ENCODE peak calls at places on chromosomes 5 and 9, in four cellular contexts. One of them, this sample, is unnamed.

GRCh38 chr9:77063645-77064285 is 44.3 kb downstream of the FOXB2 start:
- DNase-seq in CD8-positive, alpha-beta T cell: no peak
- DNase-seq in A549: peak; percentile 74
- DNase-seq in pancreas: no peak
- DNase-seq in this sample: no peak

GRCh38 chr5:149073217-149073616 is 10.4 kb upstream of the SH3TC2 start:
- DNase-seq in CD8-positive, alpha-beta T cell: no peak
- DNase-seq in A549: peak; percentile 8
- DNase-seq in pancreas: no peak
- DNase-seq in this sample: no peak

GRCh38 chr9:13110766-13111400 is 168.6 kb downstream of the MPDZ start:
- DNase-seq in CD8-positive, alpha-beta T cell: no peak
- DNase-seq in A549: no peak
- DNase-seq in pancreas: peak; percentile 16
- DNase-seq in this sample: no peak

GRCh38 chr5:62590396-62590795 is 11.8 kb downstream of the LRRC70 start:
- DNase-seq in CD8-positive, alpha-beta T cell: no peak
- DNase-seq in A549: no peak
- DNase-seq in pancreas: no peak
- DNase-seq in this sample: no peak

GRCh38 chr5:59506285-59506877 is 387.1 kb downstream of the PDE4D start:
- DNase-seq in CD8-positive, alpha-beta T cell: no peak
- DNase-seq in A549: no peak
- DNase-seq in pancreas: no peak
- DNase-seq in this sample: no peak

GRCh38 chr9:80410106-80410505 is 838.3 kb downstream of the TLE4 start:
- DNase-seq in CD8-positive, alpha-beta T cell: no peak
- DNase-seq in A549: no peak
- DNase-seq in pancreas: no peak
- DNase-seq in this sample: no peak

GRCh38 chr9:89405832-89406231 is 87.5 kb downstream of the SECISBP2 start:
- DNase-seq in CD8-positive, alpha-beta T cell: no peak
- DNase-seq in A549: no peak
- DNase-seq in pancreas: no peak
- DNase-seq in this sample: no peak

GRCh38 chr5:89929834-89930233 is 479.7 kb downstream of the CETN3 start:
- DNase-seq in CD8-positive, alpha-beta T cell: no peak
- DNase-seq in A549: no peak
- DNase-seq in pancreas: no peak
- DNase-seq in this sample: no peak

GRCh38 chr9:79858509-79858908 is 286.7 kb downstream of the TLE4 start:
- DNase-seq in CD8-positive, alpha-beta T cell: no peak
- DNase-seq in A549: peak; percentile 60
- DNase-seq in pancreas: no peak
- DNase-seq in this sample: no peak

GRCh38 chr5:73357576-73357975 is 91.0 kb downstream of the FOXD1 start:
- DNase-seq in CD8-positive, alpha-beta T cell: no peak
- DNase-seq in A549: no peak
- DNase-seq in pancreas: no peak
- DNase-seq in this sample: no peak

DNA sequence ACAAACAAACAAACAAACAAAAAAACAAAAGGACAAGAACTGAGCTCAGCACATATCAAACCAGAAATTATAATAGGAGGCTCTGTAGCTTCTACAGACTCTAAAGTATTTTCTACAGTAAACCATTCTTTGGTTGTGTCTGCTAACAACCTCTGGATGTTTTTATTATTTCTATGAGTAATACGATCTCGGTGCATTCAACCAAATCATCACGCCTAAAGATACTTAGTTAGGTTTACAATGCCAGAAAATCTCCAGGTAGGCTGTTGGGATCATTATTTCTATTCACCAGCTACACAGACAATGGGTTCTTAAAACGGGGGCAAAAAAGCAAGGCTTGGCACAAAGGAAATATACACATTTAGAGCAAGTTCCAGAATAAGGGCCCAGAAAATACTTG is 41.6 kb upstream of the ALDOB start:
- DNase-seq in CD8-positive, alpha-beta T cell: no peak
- DNase-seq in A549: no peak
- DNase-seq in pancreas: no peak
- DNase-seq in this sample: no peak
- H3K4me1 ChIP-seq in CD8-positive, alpha-beta T cell: no peaks in the 10 kb centered on the region
- H3K4me1 ChIP-seq in A549: peaks cover 5% of the 10 kb centered on the region
- H3K4me1 ChIP-seq in pancreas: peaks cover 24% of the 10 kb centered on the region
- H3K4me1 ChIP-seq in this sample: peaks cover 62% of the 10 kb centered on the region

DNA sequence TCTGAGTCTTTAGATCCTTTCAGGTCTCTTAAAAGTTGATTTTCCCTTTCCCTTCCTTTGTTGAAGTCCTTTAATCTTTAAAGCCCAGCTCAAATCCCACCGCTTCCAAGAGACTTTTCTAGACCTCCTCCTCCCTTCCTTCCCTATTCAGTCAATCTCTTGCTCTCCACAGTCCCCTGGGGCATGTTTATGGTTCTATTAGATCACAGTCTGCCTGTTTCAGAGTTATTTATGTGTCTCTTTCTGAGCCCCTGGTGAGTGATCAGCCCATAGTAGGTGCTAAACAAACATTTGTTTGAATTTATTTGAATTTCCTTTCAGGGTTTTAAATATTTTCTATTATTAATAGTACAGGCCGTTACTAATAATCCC is 7.2 kb upstream of the ARSI start:
- DNase-seq in CD8-positive, alpha-beta T cell: no peak
- DNase-seq in A549: no peak
- DNase-seq in pancreas: no peak
- DNase-seq in this sample: no peak
- H3K4me1 ChIP-seq in CD8-positive, alpha-beta T cell: no peaks in the 10 kb centered on the region
- H3K4me1 ChIP-seq in A549: peaks cover 18% of the 10 kb centered on the region
- H3K4me1 ChIP-seq in pancreas: no peaks in the 10 kb centered on the region
- H3K4me1 ChIP-seq in this sample: no peaks in the 10 kb centered on the region

GRCh38 chr9:34687631-34688030 is 3.4 kb downstream of the CCL19 start:
- DNase-seq in CD8-positive, alpha-beta T cell: no peak
- DNase-seq in A549: no peak
- DNase-seq in pancreas: no peak
- DNase-seq in this sample: no peak
- H3K4me1 ChIP-seq in CD8-positive, alpha-beta T cell: no peaks in the 10 kb centered on the region
- H3K4me1 ChIP-seq in A549: no peaks in the 10 kb centered on the region
- H3K4me1 ChIP-seq in pancreas: no peaks in the 10 kb centered on the region
- H3K4me1 ChIP-seq in this sample: peaks cover 64% of the 10 kb centered on the region

DNA sequence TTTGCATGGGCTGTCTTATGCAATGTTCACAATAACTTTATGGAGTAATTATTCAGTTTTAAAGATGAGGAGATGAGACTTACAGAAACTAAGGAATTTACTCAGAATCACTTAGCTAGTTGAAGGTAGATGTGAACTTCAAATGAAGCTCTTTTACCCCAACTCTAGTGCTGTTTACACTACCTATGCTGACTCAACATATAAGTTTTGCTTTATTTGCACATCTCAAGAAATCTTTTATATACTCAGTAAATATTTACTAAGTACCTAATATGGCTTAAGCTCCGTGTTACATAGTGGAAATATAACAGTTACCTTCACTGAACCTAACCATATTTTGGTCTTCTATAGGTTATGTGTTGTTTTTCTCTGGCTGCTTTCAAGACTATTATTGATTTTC is 293.2 kb downstream of the ANXA1 start:
- DNase-seq in CD8-positive, alpha-beta T cell: no peak
- DNase-seq in A549: no peak
- DNase-seq in pancreas: no peak
- DNase-seq in this sample: no peak
- H3K4me1 ChIP-seq in CD8-positive, alpha-beta T cell: no peaks in the 10 kb centered on the region
- H3K4me1 ChIP-seq in A549: no peaks in the 10 kb centered on the region
- H3K4me1 ChIP-seq in pancreas: no peaks in the 10 kb centered on the region
- H3K4me1 ChIP-seq in this sample: no peaks in the 10 kb centered on the region

DNA sequence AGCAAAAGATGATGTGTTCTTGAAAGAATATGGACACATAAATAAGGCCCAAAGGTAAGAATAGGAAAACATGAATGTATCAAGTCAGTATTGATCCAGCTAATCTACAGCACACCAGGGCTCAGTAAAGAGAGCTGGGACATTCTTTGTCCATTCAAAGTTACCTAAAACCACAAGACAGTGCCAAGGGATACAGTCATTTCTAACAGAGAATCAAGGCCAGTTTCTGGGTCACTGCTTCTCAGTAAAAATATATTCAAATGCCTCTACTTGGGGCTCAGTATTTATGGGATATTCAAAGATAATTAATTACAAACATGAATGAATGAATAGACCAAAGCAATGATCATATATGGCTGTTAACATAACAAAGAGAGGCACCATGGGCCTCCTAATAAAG is 35.0 kb downstream of the MTMR12 start:
- DNase-seq in CD8-positive, alpha-beta T cell: no peak
- DNase-seq in A549: no peak
- DNase-seq in pancreas: no peak
- DNase-seq in this sample: no peak
- H3K4me1 ChIP-seq in CD8-positive, alpha-beta T cell: peaks cover 12% of the 10 kb centered on the region
- H3K4me1 ChIP-seq in A549: peaks cover 8% of the 10 kb centered on the region
- H3K4me1 ChIP-seq in pancreas: peaks cover 50% of the 10 kb centered on the region
- H3K4me1 ChIP-seq in this sample: no peaks in the 10 kb centered on the region

This sample was measured in esophagus squamous epithelium.